ENCODE peak calls at places on chromosomes 2 and 18, in ten cellular contexts. F is astrocyte of the spinal cord; D is GM23338; I is CD8-positive, alpha-beta T cell; Y is upper lobe of right lung; Q is body of pancreas; R is fibroblast of mammary gland; N is AG09319; L is heart right ventricle; H is cardiac muscle cell. K is an unnamed sample.

GRCh38 chr2:43051316-43051715 is 175.1 kb downstream of the ZFP36L2 start:
- DNase-seq in F (peak), D (no peak), I (peak), Y (peak), Q (no peak), R (peak), N (no peak), L (no peak), H (peak), K (peak)

GRCh38 chr18:2874765-2875164 is 28.0 kb downstream of the EMILIN2 start:
- DNase-seq in F (no peak), D (no peak), I (no peak), Y (no peak), Q (no peak), R (no peak), N (no peak), L (no peak), H (no peak), K (no peak)

GRCh38 chr2:113263546-113263945 is 15.2 kb downstream of the PAX8 start:
- DNase-seq in F (no peak), D (no peak), I (no peak), Y (no peak), Q (no peak), R (no peak), N (no peak), L (no peak), H (no peak), K (no peak)

GRCh38 chr18:21194871-21195771 is 46.9 kb upstream of the GREB1L start:
- DNase-seq in F (peak), D (peak), I (no peak), Y (no peak), Q (no peak), R (peak), N (peak), L (no peak), H (peak), K (no peak)

GRCh38 chr2:168700615-168701245 is 101.7 kb upstream of the NOSTRIN start:
- DNase-seq in F (peak), D (no peak), I (no peak), Y (no peak), Q (no peak), R (peak), N (no peak), L (no peak), H (peak), K (no peak)

GRCh38 chr2:239719791-239720410 is 305.2 kb downstream of the NDUFA10 start:
- DNase-seq in F (no peak), D (no peak), I (no peak), Y (peak), Q (no peak), R (no peak), N (no peak), L (no peak), H (no peak), K (no peak)

GRCh38 chr2:10541081-10541480 is 93.0 kb upstream of the ODC1 start:
- DNase-seq in F (peak), D (no peak), I (no peak), Y (no peak), Q (no peak), R (peak), N (no peak), L (no peak), H (no peak), K (no peak)

GRCh38 chr18:32714571-32715148 is 58.2 kb downstream of the KLHL14 start:
- DNase-seq in F (peak), D (peak), I (no peak), Y (no peak), Q (peak), R (peak), N (peak), L (peak), H (peak), K (no peak)

GRCh38 chr2:190748966-190749365 is 100.1 kb downstream of the NAB1 start:
- DNase-seq in F (no peak), D (no peak), I (no peak), Y (no peak), Q (no peak), R (no peak), N (no peak), L (no peak), H (no peak), K (no peak)

GRCh38 chr2:84676295-84676694 is 160.0 kb downstream of the DNAH6 start:
- DNase-seq in F (peak), D (no peak), I (no peak), Y (no peak), Q (no peak), R (peak), N (peak), L (no peak), H (no peak), K (no peak)

GRCh38 chr2:112155331-112156151 is 17.4 kb downstream of the FBLN7 start:
- DNase-seq in F (no peak), D (no peak), I (peak), Y (peak), Q (no peak), R (no peak), N (no peak), L (no peak), H (no peak), K (peak)

GRCh38 chr18:54147439-54147838 is 77.0 kb downstream of the MBD2 start:
- DNase-seq in F (no peak), D (no peak), I (no peak), Y (no peak), Q (no peak), R (no peak), N (no peak), L (no peak), H (no peak), K (no peak)

GRCh38 chr2:30234180-30234971 is 3.0 kb downstream of the LBH start:
- DNase-seq in F (peak), D (peak), I (peak), Y (no peak), Q (no peak), R (peak), N (peak), L (no peak), H (peak), K (no peak)

GRCh38 chr2:70344195-70344594 is 42.3 kb upstream of the FAM136A start:
- DNase-seq in F (no peak), D (no peak), I (no peak), Y (no peak), Q (no peak), R (peak), N (no peak), L (no peak), H (no peak), K (no peak)

DNA sequence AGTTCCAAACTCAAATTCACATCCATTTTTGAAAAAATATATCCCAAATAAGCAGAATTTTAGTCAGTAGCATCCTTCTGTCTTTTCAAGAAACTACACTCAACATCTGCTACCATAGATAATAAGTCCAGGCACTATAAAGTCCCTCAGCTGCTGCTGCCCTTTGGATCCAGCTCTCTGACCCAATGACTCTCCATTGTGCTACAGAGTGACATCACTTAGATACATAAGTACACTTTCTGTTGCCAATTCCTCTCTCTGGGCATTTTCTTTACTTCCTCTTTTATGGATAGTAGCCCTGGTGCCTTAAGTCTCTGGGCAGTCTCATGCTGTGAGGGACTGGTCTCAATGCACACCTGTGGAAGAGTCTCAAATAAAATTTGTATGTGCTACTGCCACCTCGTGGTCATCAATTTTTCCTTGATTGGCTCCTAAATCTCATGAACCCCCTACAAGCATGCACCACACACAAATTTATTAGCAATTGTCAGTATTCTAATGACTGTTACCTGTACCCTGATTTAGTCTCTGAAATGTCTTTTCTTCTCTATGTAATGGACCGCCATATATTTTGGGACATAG is 219.2 kb downstream of the LRP1B start:
- DNase-seq in F (peak), D (peak), I (no peak), Y (no peak), Q (peak), R (peak), N (no peak), L (no peak), H (peak), K (no peak)
- TF ChIP-seq CTCF in F (peak), D (peak), I (no peak), Y (peak), Q (peak), R (peak), N (no peak), L (peak), H (peak), K (no peak)

GRCh38 chr2:95392730-95393455 is 9.6 kb upstream of the FAHD2A start:
- DNase-seq in F (no peak), D (peak), I (no peak), Y (no peak), Q (no peak), R (no peak), N (no peak), L (no peak), H (no peak), K (no peak)
- TF ChIP-seq CTCF in F (peak), D (peak), I (no peak), Y (no peak), Q (no peak), R (peak), N (no peak), L (no peak), H (peak), K (no peak)

GRCh38 chr2:131034122-131035051 is 58.9 kb downstream of the FAM168B start:
- DNase-seq in F (no peak), D (peak), I (peak), Y (no peak), Q (no peak), R (no peak), N (no peak), L (no peak), H (peak), K (no peak)

GRCh38 chr2:131032393-131032836 is 60.8 kb downstream of the FAM168B start:
- DNase-seq in F (no peak), D (no peak), I (no peak), Y (no peak), Q (no peak), R (no peak), N (no peak), L (no peak), H (no peak), K (no peak)

GRCh38 chr2:131035112-131035825 is 58.0 kb downstream of the FAM168B start:
- DNase-seq in F (no peak), D (peak), I (no peak), Y (peak), Q (no peak), R (no peak), N (no peak), L (no peak), H (peak), K (no peak)

GRCh38 chr2:131031875-131032274 is 61.4 kb downstream of the FAM168B start:
- DNase-seq in F (no peak), D (no peak), I (no peak), Y (no peak), Q (no peak), R (no peak), N (no peak), L (no peak), H (no peak), K (peak)

GRCh38 chr2:131033786-131034121 is 59.5 kb downstream of the FAM168B start:
- DNase-seq in F (no peak), D (no peak), I (no peak), Y (no peak), Q (no peak), R (no peak), N (no peak), L (no peak), H (no peak), K (no peak)
- TF ChIP-seq CTCF in F (no peak), D (no peak), I (no peak), Y (no peak), Q (no peak), R (no peak), N (no peak), L (no peak), H (no peak), K (no peak)

GRCh38 chr2:187966924-187967323 is 324.8 kb upstream of the GULP1 start:
- DNase-seq in F (no peak), D (no peak), I (no peak), Y (no peak), Q (no peak), R (peak), N (no peak), L (no peak), H (no peak), K (no peak)

GRCh38 chr2:187976259-187976658 is 315.4 kb upstream of the GULP1 start:
- DNase-seq in F (no peak), D (no peak), I (no peak), Y (no peak), Q (no peak), R (no peak), N (no peak), L (no peak), H (no peak), K (no peak)

GRCh38 chr2:187976667-187977333 is 314.9 kb upstream of the GULP1 start:
- DNase-seq in F (no peak), D (peak), I (no peak), Y (no peak), Q (no peak), R (no peak), N (no peak), L (no peak), H (no peak), K (no peak)

DNA sequence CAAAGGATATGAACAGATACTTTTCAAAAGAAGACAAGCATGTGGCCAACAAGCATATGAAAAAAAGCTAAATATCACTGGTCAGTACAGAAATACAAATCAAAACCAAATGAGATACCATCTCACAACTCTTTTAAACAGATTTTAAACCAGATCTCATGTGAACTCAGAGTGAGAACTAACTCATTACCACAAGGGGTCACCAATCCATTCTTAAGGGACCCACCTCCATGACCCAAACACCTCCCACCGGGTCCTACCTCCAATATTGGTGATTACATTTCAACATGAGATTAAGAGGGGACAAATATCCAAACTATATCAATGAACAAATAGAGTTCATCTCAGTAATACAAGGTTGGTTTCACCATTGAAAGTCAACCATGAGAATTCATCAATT is 319.8 kb upstream of the GULP1 start:
- DNase-seq in F (no peak), D (peak), I (no peak), Y (no peak), Q (no peak), R (no peak), N (no peak), L (no peak), H (no peak), K (no peak)
- TF ChIP-seq CTCF in F (no peak), D (peak), I (no peak), Y (no peak), Q (no peak), R (no peak), N (no peak), L (no peak), H (no peak), K (no peak)

GRCh38 chr18:34224423-34225217 is at the start of gene NOL4:
- DNase-seq in F (peak), D (peak), I (no peak), Y (peak), Q (peak), R (no peak), N (no peak), L (peak), H (peak), K (no peak)
- TF ChIP-seq CTCF in F (peak), D (peak), I (no peak), Y (no peak), Q (peak), R (no peak), N (no peak), L (peak), H (no peak), K (no peak)

DNA sequence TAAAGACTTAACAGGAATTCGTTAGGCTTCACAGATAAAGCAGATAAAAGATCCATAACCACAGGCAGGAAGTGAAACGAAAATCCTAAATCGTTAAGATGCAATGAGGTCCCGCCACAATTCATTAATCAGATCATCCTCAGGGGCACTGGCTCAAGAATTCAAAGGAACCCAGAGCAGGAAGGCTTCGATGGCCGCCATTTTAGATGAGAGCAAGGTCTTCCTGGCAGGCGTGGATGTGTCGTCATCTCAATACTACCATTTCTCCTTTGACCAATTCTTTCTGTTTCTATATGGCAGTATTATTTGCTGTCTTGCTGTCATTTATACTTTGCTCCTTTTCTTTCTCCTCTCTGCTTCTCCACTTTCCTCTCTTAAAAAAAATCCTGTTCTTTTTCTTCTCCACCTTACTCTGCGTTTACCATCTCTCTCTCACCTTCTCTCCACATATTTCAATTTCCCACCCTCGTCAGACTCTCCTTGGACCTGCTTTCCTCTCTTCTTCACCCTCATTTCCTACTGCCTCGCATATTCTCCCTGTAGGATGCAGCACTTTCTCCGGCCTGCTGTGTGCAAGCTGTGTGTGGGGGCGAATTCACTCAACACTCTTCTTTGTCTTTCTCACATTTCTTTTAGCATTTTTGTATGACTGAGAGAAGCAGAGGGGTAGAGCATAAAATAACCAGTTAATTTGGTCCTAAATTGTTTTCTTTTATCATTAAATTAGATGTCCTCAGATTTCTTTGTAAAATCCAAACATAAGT is 35.1 kb upstream of the LHCGR start:
- DNase-seq in F (no peak), D (peak), I (no peak), Y (no peak), Q (no peak), R (no peak), N (no peak), L (no peak), H (no peak), K (no peak)
- TF ChIP-seq CTCF in F (no peak), D (no peak), I (no peak), Y (no peak), Q (no peak), R (no peak), N (no peak), L (no peak), H (no peak), K (no peak)

DNA sequence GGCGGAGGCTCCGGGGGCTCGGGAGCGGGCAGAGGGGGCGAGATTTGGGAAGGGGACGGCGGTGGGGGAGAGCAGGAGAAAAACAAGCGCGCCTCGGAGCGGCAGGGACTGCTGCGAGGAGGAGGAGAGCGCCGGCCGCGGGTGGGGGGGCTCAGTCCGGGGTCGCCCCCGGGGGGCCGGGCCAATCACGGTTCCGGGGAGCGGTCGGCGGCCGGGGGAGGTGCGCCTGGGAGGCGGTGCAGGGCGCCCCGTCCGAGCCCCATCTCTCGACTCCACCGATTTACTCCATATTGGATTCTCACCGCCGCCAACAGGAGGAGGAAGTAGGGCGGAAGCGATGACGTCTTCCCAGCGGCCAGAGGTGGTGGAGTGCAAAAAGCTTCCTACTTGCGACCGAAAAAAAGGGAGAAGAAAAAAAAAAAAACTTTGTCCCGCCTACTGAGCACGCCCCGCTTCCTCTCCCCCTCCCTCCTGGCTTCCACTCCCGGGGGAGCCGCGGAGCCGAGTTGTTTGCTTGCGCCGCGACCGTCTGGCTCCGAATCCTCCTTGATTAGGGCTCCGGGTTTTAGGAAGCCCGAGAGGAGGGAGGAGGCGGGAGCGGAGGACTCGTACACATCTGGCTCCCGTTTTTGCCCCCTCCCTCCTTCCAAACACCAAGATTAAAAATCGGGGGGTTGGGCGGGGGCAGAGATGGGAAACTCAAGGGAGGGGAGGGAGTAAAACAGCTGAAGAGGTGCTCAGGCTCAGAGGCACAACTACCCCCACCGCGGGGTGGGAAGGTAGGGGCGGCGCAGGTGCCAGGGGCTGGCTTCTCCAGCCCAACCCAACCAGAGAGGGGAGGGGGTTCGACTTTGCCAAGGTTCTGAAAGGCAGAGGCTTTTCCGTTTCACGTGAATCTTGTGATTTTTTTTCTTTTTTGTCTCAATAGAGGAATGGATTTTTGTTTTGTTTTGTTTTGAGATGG is at the start of gene SPRED2:
- DNase-seq in F (peak), D (peak), I (peak), Y (peak), Q (peak), R (peak), N (peak), L (peak), H (peak), K (peak)
- TF ChIP-seq CTCF in F (no peak), D (no peak), I (no peak), Y (no peak), Q (no peak), R (no peak), N (no peak), L (peak), H (peak), K (no peak)

GRCh38 chr2:230866704-230867561 is 2.2 kb downstream of the ITM2C start:
- DNase-seq in F (peak), D (no peak), I (peak), Y (no peak), Q (peak), R (peak), N (no peak), L (no peak), H (peak), K (no peak)
- TF ChIP-seq CTCF in F (no peak), D (no peak), I (no peak), Y (no peak), Q (no peak), R (no peak), N (no peak), L (no peak), H (no peak), K (no peak)

K was measured in CD14-positive monocyte.